ENCODE peak calls at places on chromosome 13, in four cellular contexts. F is neuronal stem cell, D is H9, A is IMR-90. Q is an unnamed sample.

GRCh38 chr13:41263261-41263971 is at the start of gene MTRF1:
- DNase-seq in F (peak; percentile 55), D (peak; percentile 78), A (peak; percentile 69), Q (peak; percentile 87)

GRCh38 chr13:25300861-25301346 is 521 bp upstream of the NUP58 start:
- DNase-seq in F (no peak), D (peak; percentile 32), A (no peak), Q (no peak)

GRCh38 chr13:23392925-23393645 is 40.4 kb downstream of the SACS start:
- DNase-seq in F (no peak), D (no peak), A (no peak), Q (no peak)

GRCh38 chr13:51977606-51978005 is 33.6 kb downstream of the ATP7B start:
- DNase-seq in F (no peak), D (no peak), A (no peak), Q (no peak)

GRCh38 chr13:107545946-107546502 is 669.3 kb downstream of the LIG4 start:
- DNase-seq in F (no peak), D (no peak), A (no peak), Q (no peak)

GRCh38 chr13:41547253-41548000 is 90.1 kb downstream of the RGCC start:
- DNase-seq in F (no peak), D (no peak), A (no peak), Q (no peak)

GRCh38 chr13:100336795-100337516 is 248.1 kb downstream of the PCCA start:
- DNase-seq in F (no peak), D (no peak), A (no peak), Q (peak; percentile 54)

GRCh38 chr13:106178816-106179215 is 356.6 kb downstream of the EFNB2 start:
- DNase-seq in F (no peak), D (no peak), A (no peak), Q (no peak)

GRCh38 chr13:98493035-98493401 is 83.9 kb downstream of the STK24 start:
- DNase-seq in F (no peak), D (no peak), A (no peak), Q (no peak)

GRCh38 chr13:32905063-32905863 is 111.0 kb upstream of the KL start:
- DNase-seq in F (no peak), D (no peak), A (peak; percentile 3), Q (peak; percentile 6)

GRCh38 chr13:33487575-33488243 is 202.2 kb upstream of the STARD13 start:
- DNase-seq in F (no peak), D (peak; percentile 27), A (peak; percentile 65), Q (peak; percentile 74)

GRCh38 chr13:43551897-43552456 is 234.8 kb downstream of the ENOX1 start:
- DNase-seq in F (no peak), D (no peak), A (no peak), Q (no peak)

GRCh38 chr13:26498524-26499208 is 58.8 kb upstream of the WASF3 start:
- DNase-seq in F (no peak), D (no peak), A (peak; percentile 43), Q (no peak)

GRCh38 chr13:51151463-51151862 is 40.4 kb upstream of the C13orf42 start:
- DNase-seq in F (no peak), D (no peak), A (no peak), Q (no peak)

GRCh38 chr13:68234278-68234677 is 1004.1 kb upstream of the PCDH9 start:
- DNase-seq in F (no peak), D (no peak), A (no peak), Q (peak; percentile 20)

GRCh38 chr13:85535306-85535705 is 263.9 kb downstream of the SLITRK6 start:
- DNase-seq in F (no peak), D (no peak), A (no peak), Q (no peak)

GRCh38 chr13:111361873-111362648 is 41.6 kb downstream of the TEX29 start:
- DNase-seq in F (no peak), D (no peak), A (no peak), Q (no peak)

GRCh38 chr13:49464621-49465325 is 20.7 kb downstream of the SETDB2 start:
- DNase-seq in F (no peak), D (no peak), A (peak; percentile 47), Q (no peak)

GRCh38 chr13:23750383-23751121 is 138.6 kb downstream of the MIPEP start:
- DNase-seq in F (no peak), D (no peak), A (peak; percentile 27), Q (no peak)

GRCh38 chr13:39036212-39036611 is 1.7 kb downstream of the PROSER1 start:
- DNase-seq in F (no peak), D (no peak), A (peak; percentile 4), Q (peak; percentile 48)

GRCh38 chr13:50448535-50448981 is 394.9 kb downstream of the DLEU7 start:
- DNase-seq in F (no peak), D (no peak), A (no peak), Q (no peak)

GRCh38 chr13:96032717-96033116 is 20.5 kb downstream of the UGGT2 start:
- DNase-seq in F (no peak), D (no peak), A (no peak), Q (no peak)

GRCh38 chr13:99922631-99923404 is 48.7 kb downstream of the ZIC5 start:
- DNase-seq in F (no peak), D (no peak), A (no peak), Q (no peak)

GRCh38 chr13:40933508-40933907 is 85.6 kb downstream of the ELF1 start:
- DNase-seq in F (no peak), D (no peak), A (no peak), Q (no peak)

GRCh38 chr13:47764817-47765216 is 236.3 kb downstream of the SUCLA2 start:
- DNase-seq in F (no peak), D (no peak), A (no peak), Q (no peak)

GRCh38 chr13:111857336-111857735 is 209.6 kb upstream of the SOX1 start:
- DNase-seq in F (no peak), D (no peak), A (no peak), Q (no peak)

GRCh38 chr13:41960195-41960699 is 662 bp downstream of the VWA8 start:
- DNase-seq in F (no peak), D (no peak), A (peak; percentile 29), Q (peak; percentile 48)

GRCh38 chr13:51643882-51644281 is 59.6 kb downstream of the WDFY2 start:
- DNase-seq in F (no peak), D (no peak), A (peak; percentile 95), Q (peak; percentile 74)

GRCh38 chr13:113120300-113121182 is 2.1 kb upstream of the F10 start:
- DNase-seq in F (no peak), D (no peak), A (no peak), Q (no peak)

GRCh38 chr13:108877300-108877699 is 247.9 kb downstream of the MYO16 start:
- DNase-seq in F (no peak), D (no peak), A (peak; percentile 51), Q (no peak)

GRCh38 chr13:112073245-112074138 is 6.5 kb downstream of the SOX1 start:
- DNase-seq in F (peak; percentile 90), D (peak; percentile 83), A (no peak), Q (peak; percentile 77)

GRCh38 chr13:93687261-93687660 is 460.7 kb downstream of the GPC6 start:
- DNase-seq in F (no peak), D (no peak), A (peak; percentile 75), Q (no peak)

GRCh38 chr13:75889427-75889826 is 253.3 kb downstream of the LMO7 start:
- DNase-seq in F (no peak), D (no peak), A (no peak), Q (peak; percentile 91)

GRCh38 chr13:109644069-109644750 is 142.2 kb downstream of the IRS2 start:
- DNase-seq in F (no peak), D (no peak), A (no peak), Q (no peak)

GRCh38 chr13:25948910-25949309 is 102.9 kb downstream of the SHISA2 start:
- DNase-seq in F (no peak), D (no peak), A (no peak), Q (no peak)

GRCh38 chr13:102917019-102917418 is 71.2 kb downstream of the ERCC5 start:
- DNase-seq in F (no peak), D (no peak), A (no peak), Q (no peak)

GRCh38 chr13:77326905-77327604 is at the start of gene MYCBP2:
- DNase-seq in F (peak; percentile 99), D (peak; percentile 98), A (peak; percentile 99), Q (peak; percentile 100)

GRCh38 chr13:77329133-77330008 is 2.5 kb upstream of the MYCBP2 start:
- DNase-seq in F (peak; percentile 91), D (peak; percentile 80), A (peak; percentile 96), Q (peak; percentile 96)

GRCh38 chr13:77330009-77330471 is 3.1 kb upstream of the MYCBP2 start:
- DNase-seq in F (no peak), D (no peak), A (no peak), Q (no peak)

GRCh38 chr13:77331421-77331820 is 4.5 kb upstream of the MYCBP2 start:
- DNase-seq in F (no peak), D (no peak), A (no peak), Q (no peak)

GRCh38 chr13:77328819-77329132 is 1.9 kb upstream of the MYCBP2 start:
- DNase-seq in F (no peak), D (no peak), A (no peak), Q (no peak)
- H3K9ac ChIP-seq in F (no peak overlapping the region), D (no peak overlapping the region), A (peak overlapping the region; percentile 59), Q (no peak overlapping the region)

GRCh38 chr13:30156270-30156669 is 151.1 kb downstream of the KATNAL1 start:
- DNase-seq in F (no peak), D (no peak), A (peak; percentile 33), Q (no peak)
- H2BK15ac ChIP-seq in F (no peak overlapping the region), D (no peak overlapping the region), A (no peak overlapping the region), Q (no peak overlapping the region)

GRCh38 chr13:57631607-57632275 is at the start of gene PCDH17:
- DNase-seq in F (peak; percentile 54), D (peak; percentile 68), A (no peak), Q (peak; percentile 93)

GRCh38 chr13:57630661-57631606 is 610 bp upstream of the PCDH17 start:
- DNase-seq in F (no peak), D (peak; percentile 35), A (no peak), Q (peak; percentile 30)

GRCh38 chr13:57627663-57628062 is 3.9 kb upstream of the PCDH17 start:
- DNase-seq in F (no peak), D (no peak), A (peak; percentile 2), Q (no peak)

GRCh38 chr13:57629821-57630235 is 1.7 kb upstream of the PCDH17 start:
- DNase-seq in F (peak; percentile 97), D (peak; percentile 98), A (peak; percentile 42), Q (peak; percentile 98)

DNA sequence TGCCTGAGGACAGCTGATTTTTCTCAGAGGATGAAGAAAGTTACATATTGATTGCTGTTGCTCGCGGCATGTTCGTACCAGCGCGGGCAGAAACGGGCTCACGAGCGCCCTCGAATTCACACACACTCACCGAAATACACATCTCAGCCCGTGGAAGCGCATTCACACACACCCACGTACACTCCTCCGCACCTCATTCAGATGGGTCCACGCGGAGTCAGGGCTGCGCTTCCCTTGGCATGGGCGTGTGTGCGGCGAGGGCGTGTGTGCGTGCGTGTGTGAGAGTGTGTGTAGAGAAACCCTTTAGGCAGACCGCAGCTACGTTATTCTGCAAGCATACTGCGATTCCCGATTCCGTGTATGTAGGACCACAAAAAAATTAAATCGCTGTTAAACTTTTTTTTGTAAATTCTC is 2.1 kb upstream of the PCDH17 start:
- DNase-seq in F (no peak), D (no peak), A (no peak), Q (no peak)
- H3K9ac ChIP-seq in F (peak overlapping the region; percentile 96), D (peak overlapping the region; percentile 36), A (no peak overlapping the region), Q (peak overlapping the region; percentile 76)

DNA sequence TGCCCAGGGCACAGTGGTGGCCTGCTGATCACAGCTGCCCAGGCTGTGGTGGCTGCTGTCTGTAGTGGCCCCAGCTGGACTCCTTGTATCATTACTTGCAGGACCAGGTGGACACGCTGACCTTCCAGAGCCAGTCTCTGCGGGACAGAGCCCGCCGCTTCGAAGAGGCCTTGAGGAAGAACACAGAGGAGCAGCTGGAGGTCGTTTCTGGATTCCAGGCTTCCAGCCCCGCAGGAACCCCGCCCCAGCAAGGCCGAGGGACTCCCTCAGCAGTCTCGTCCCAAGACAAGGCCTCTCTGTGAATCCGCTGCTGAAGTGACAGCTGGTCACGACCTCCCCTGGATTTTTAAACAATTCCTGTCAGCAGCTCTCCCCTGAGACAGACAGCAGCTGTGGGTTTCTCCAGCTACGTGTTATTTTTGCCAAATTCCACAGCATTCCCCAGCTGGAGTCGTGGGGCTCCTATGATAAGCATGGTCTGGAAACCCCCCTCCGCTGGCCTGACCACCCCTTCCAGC is 98.3 kb downstream of the SLC7A1 start:
- DNase-seq in F (no peak), D (no peak), A (peak; percentile 65), Q (peak; percentile 58)
- H2BK15ac ChIP-seq in F (no peak overlapping the region), D (no peak overlapping the region), A (no peak overlapping the region), Q (no peak overlapping the region)